ENCODE peak calls at places on chromosomes 3 and 15, in nine cellular contexts. T is NCI-H510A; C is EH; B is activated T-cell treated with anti-CD3 and anti-CD28 coated beads, Interleukin-2, amount 50 U/mL, for 72 hours; P is iPS-NIHi11; L is GM23248; E is hypothalamus; H is AG09319; Z is astrocyte of the spinal cord. O is an unnamed sample.

GRCh38 chr3:133445111-133445510 is 45.3 kb downstream of the BFSP2 start:
- DNase-seq in C (no peak), T (no peak), E (no peak), H (no peak), P (no peak), L (no peak), B (no peak), Z (no peak), O (no peak)

GRCh38 chr15:56815247-56815646 is 81.9 kb upstream of the ZNF280D start:
- DNase-seq in B (no peak), L (no peak), T (no peak), P (no peak), Z (no peak), E (no peak), C (no peak), H (no peak), O (no peak)

GRCh38 chr3:163785693-163786092 is 1292.6 kb downstream of the SI start:
- DNase-seq in B (no peak), C (no peak), L (no peak), H (no peak), T (no peak), E (no peak), Z (no peak), P (peak), O (no peak)

GRCh38 chr3:157819415-157819814 is 286.8 kb downstream of the SHOX2 start:
- DNase-seq in P (no peak), B (no peak), H (no peak), E (no peak), C (no peak), T (no peak), L (peak), Z (no peak), O (no peak)

GRCh38 chr3:141945726-141946125 is 69.3 kb downstream of the ATP1B3 start:
- DNase-seq in H (no peak), T (no peak), Z (no peak), E (no peak), P (no peak), C (no peak), B (no peak), L (no peak), O (no peak)

GRCh38 chr3:10470666-10471336 is 34.6 kb downstream of the ATP2B2 start:
- DNase-seq in L (no peak), T (no peak), E (no peak), H (no peak), C (no peak), B (no peak), P (peak), Z (no peak), O (no peak)

GRCh38 chr3:171353423-171353822 is 106.8 kb downstream of the TNIK start:
- DNase-seq in T (no peak), C (peak), B (no peak), Z (no peak), P (no peak), L (peak), H (no peak), E (no peak), O (no peak)

GRCh38 chr15:72358121-72358520 is 17.7 kb downstream of the HEXA start:
- DNase-seq in T (no peak), C (no peak), E (no peak), L (peak), H (no peak), Z (no peak), P (no peak), B (no peak), O (no peak)

GRCh38 chr3:6568999-6569493 is 291.9 kb upstream of the GRM7 start:
- DNase-seq in P (no peak), L (no peak), H (no peak), C (no peak), T (no peak), Z (no peak), E (no peak), B (no peak), O (no peak)

GRCh38 chr3:31448035-31448881 is 84.5 kb upstream of the STT3B start:
- DNase-seq in H (no peak), B (peak), T (no peak), L (peak), C (peak), Z (peak), P (peak), E (no peak), O (no peak)

GRCh38 chr3:161042023-161042501 is 63.1 kb downstream of the B3GALNT1 start:
- DNase-seq in P (no peak), C (peak), H (no peak), L (no peak), Z (peak), E (no peak), T (no peak), B (no peak), O (no peak)

GRCh38 chr3:78091478-78092119 is 1051.7 kb downstream of the ROBO2 start:
- DNase-seq in L (no peak), H (no peak), P (no peak), Z (no peak), E (no peak), B (no peak), C (no peak), T (no peak), O (no peak)

GRCh38 chr3:133535971-133536634 is 37.4 kb upstream of the CDV3 start:
- DNase-seq in C (peak), T (no peak), E (no peak), P (no peak), H (peak), L (peak), B (no peak), Z (peak), O (no peak)

GRCh38 chr15:101534376-101534970 is 45.0 kb upstream of the PCSK6 start:
- DNase-seq in T (no peak), P (no peak), Z (no peak), H (no peak), L (no peak), B (no peak), E (no peak), C (no peak), O (peak)

GRCh38 chr3:24100694-24101402 is 155.8 kb downstream of the NR1D2 start:
- DNase-seq in H (no peak), T (no peak), C (peak), E (no peak), P (no peak), Z (no peak), L (no peak), B (no peak), O (no peak)

GRCh38 chr3:124935264-124935663 is 713 bp upstream of the MUC13 start:
- DNase-seq in H (no peak), T (no peak), E (no peak), Z (no peak), L (no peak), P (no peak), C (no peak), B (no peak), O (no peak)

GRCh38 chr3:41327718-41328117 is 128.4 kb downstream of the CTNNB1 start:
- DNase-seq in P (no peak), L (no peak), T (no peak), H (no peak), B (no peak), Z (peak), C (peak), E (no peak), O (no peak)

GRCh38 chr3:18649666-18650363 is 224.7 kb upstream of the SATB1 start:
- DNase-seq in H (no peak), L (no peak), B (peak), P (no peak), E (no peak), C (no peak), T (no peak), Z (no peak), O (no peak)

GRCh38 chr3:45537960-45538640 is 56.5 kb upstream of the LIMD1 start:
- DNase-seq in B (no peak), Z (peak), E (no peak), C (peak), H (no peak), L (no peak), T (no peak), P (no peak), O (no peak)

GRCh38 chr3:193878051-193878838 is 257.7 kb upstream of the HES1 start:
- DNase-seq in E (no peak), L (no peak), P (no peak), T (no peak), B (no peak), C (no peak), Z (no peak), H (no peak), O (no peak)

GRCh38 chr3:126179825-126180476 is 435 bp downstream of the ALDH1L1 start:
- DNase-seq in T (no peak), L (no peak), C (peak), B (no peak), E (peak), Z (no peak), H (no peak), P (peak), O (no peak)

GRCh38 chr3:78804251-78805037 is 963.4 kb downstream of the ROBO1 start:
- DNase-seq in C (peak), T (no peak), L (peak), H (peak), Z (peak), E (no peak), P (no peak), B (no peak), O (no peak)

GRCh38 chr3:175659951-175660350 is 800.8 kb downstream of the NAALADL2 start:
- DNase-seq in T (no peak), L (no peak), C (no peak), B (no peak), H (no peak), P (no peak), Z (no peak), E (no peak), O (no peak)

GRCh38 chr3:57942872-57943283 is 65.3 kb upstream of the FLNB start:
- DNase-seq in E (no peak), B (no peak), P (no peak), Z (no peak), H (no peak), L (peak), T (no peak), C (peak), O (no peak)

GRCh38 chr15:29849218-29849617 is 26.9 kb upstream of the TJP1 start:
- DNase-seq in Z (peak), T (no peak), H (no peak), C (no peak), L (peak), E (no peak), B (no peak), P (no peak), O (no peak)

GRCh38 chr3:142850395-142851023 is 38.4 kb downstream of the PCOLCE2 start:
- DNase-seq in L (peak), E (no peak), C (peak), H (peak), B (peak), P (no peak), T (no peak), Z (peak), O (no peak)

GRCh38 chr15:71093089-71094024 is 21.9 kb upstream of the THSD4 start:
- DNase-seq in L (peak), Z (peak), H (no peak), E (no peak), C (peak), T (no peak), B (no peak), P (peak), O (peak)

GRCh38 chr3:178334239-178334638 is 202.0 kb upstream of the KCNMB2 start:
- DNase-seq in E (no peak), B (no peak), Z (no peak), H (no peak), L (no peak), P (no peak), C (no peak), T (no peak), O (no peak)

GRCh38 chr3:134682196-134682880 is 31.5 kb upstream of the KY start:
- DNase-seq in C (peak), Z (no peak), T (no peak), H (no peak), E (no peak), B (no peak), P (no peak), L (peak), O (no peak)

GRCh38 chr3:151379083-151379734 is 5.3 kb downstream of the P2RY12 start:
- DNase-seq in L (peak), T (no peak), Z (no peak), C (peak), B (peak), E (peak), H (no peak), P (peak), O (no peak)

GRCh38 chr15:32683906-32684584 is 33.8 kb upstream of the GREM1 start:
- DNase-seq in H (peak), P (no peak), L (peak), C (peak), T (no peak), B (no peak), Z (peak), E (no peak), O (no peak)

O was measured in osteocyte.